ENCODE peak calls at places on chromosome 3, in eight cellular contexts. One of them, this sample, is unnamed.

GRCh38 chr3:107206945-107207344 is 170.3 kb upstream of the CCDC54 start:
- DNase-seq in breast epithelium: no peak
- DNase-seq in Peyer's patch: no peak
- DNase-seq in adrenal gland: no peak
- DNase-seq in ovary: no peak
- DNase-seq in tibial nerve: no peak
- DNase-seq in uterus: no peak
- DNase-seq in A549: no peak
- DNase-seq in this sample: no peak

GRCh38 chr3:115857518-115858136 is 234.3 kb downstream of the GAP43 start:
- DNase-seq in breast epithelium: no peak
- DNase-seq in Peyer's patch: no peak
- DNase-seq in adrenal gland: no peak
- DNase-seq in ovary: no peak
- DNase-seq in tibial nerve: no peak
- DNase-seq in uterus: no peak
- DNase-seq in A549: no peak
- DNase-seq in this sample: no peak

GRCh38 chr3:98912448-98912847 is 11.0 kb upstream of the DCBLD2 start:
- DNase-seq in breast epithelium: no peak
- DNase-seq in Peyer's patch: no peak
- DNase-seq in adrenal gland: no peak
- DNase-seq in ovary: no peak
- DNase-seq in tibial nerve: no peak
- DNase-seq in uterus: no peak
- DNase-seq in A549: no peak
- DNase-seq in this sample: no peak

GRCh38 chr3:115436767-115437301 is 186.5 kb upstream of the GAP43 start:
- DNase-seq in breast epithelium: no peak
- DNase-seq in Peyer's patch: no peak
- DNase-seq in adrenal gland: peak; percentile 62
- DNase-seq in ovary: no peak
- DNase-seq in tibial nerve: no peak
- DNase-seq in uterus: no peak
- DNase-seq in A549: peak; percentile 85
- DNase-seq in this sample: no peak

GRCh38 chr3:87225659-87226058 is 1.4 kb upstream of the CHMP2B start:
- DNase-seq in breast epithelium: no peak
- DNase-seq in Peyer's patch: no peak
- DNase-seq in adrenal gland: peak; percentile 32
- DNase-seq in ovary: no peak
- DNase-seq in tibial nerve: peak; percentile 9
- DNase-seq in uterus: peak; percentile 25
- DNase-seq in A549: no peak
- DNase-seq in this sample: no peak

GRCh38 chr3:30873667-30874066 is 20.8 kb downstream of the GADL1 start:
- DNase-seq in breast epithelium: no peak
- DNase-seq in Peyer's patch: no peak
- DNase-seq in adrenal gland: no peak
- DNase-seq in ovary: no peak
- DNase-seq in tibial nerve: no peak
- DNase-seq in uterus: no peak
- DNase-seq in A549: no peak
- DNase-seq in this sample: no peak

GRCh38 chr3:53044371-53045106 is 1.3 kb downstream of the SFMBT1 start:
- DNase-seq in breast epithelium: no peak
- DNase-seq in Peyer's patch: no peak
- DNase-seq in adrenal gland: peak; percentile 56
- DNase-seq in ovary: peak; percentile 60
- DNase-seq in tibial nerve: peak; percentile 7
- DNase-seq in uterus: no peak
- DNase-seq in A549: peak; percentile 43
- DNase-seq in this sample: no peak

GRCh38 chr3:194101592-194102432 is 34.1 kb upstream of the HES1 start:
- DNase-seq in breast epithelium: no peak
- DNase-seq in Peyer's patch: peak; percentile 63
- DNase-seq in adrenal gland: no peak
- DNase-seq in ovary: no peak
- DNase-seq in tibial nerve: no peak
- DNase-seq in uterus: no peak
- DNase-seq in A549: peak; percentile 29
- DNase-seq in this sample: no peak

GRCh38 chr3:120171134-120171863 is 77.1 kb upstream of the GSK3B start:
- DNase-seq in breast epithelium: no peak
- DNase-seq in Peyer's patch: no peak
- DNase-seq in adrenal gland: no peak
- DNase-seq in ovary: no peak
- DNase-seq in tibial nerve: no peak
- DNase-seq in uterus: no peak
- DNase-seq in A549: no peak
- DNase-seq in this sample: no peak

GRCh38 chr3:110881069-110881468 is 190.5 kb upstream of the NECTIN3 start:
- DNase-seq in breast epithelium: peak; percentile 81
- DNase-seq in Peyer's patch: peak; percentile 59
- DNase-seq in adrenal gland: peak; percentile 69
- DNase-seq in ovary: peak; percentile 39
- DNase-seq in tibial nerve: no peak
- DNase-seq in uterus: no peak
- DNase-seq in A549: peak; percentile 33
- DNase-seq in this sample: peak; percentile 81

GRCh38 chr3:133490468-133491351 is 82.8 kb upstream of the CDV3 start:
- DNase-seq in breast epithelium: no peak
- DNase-seq in Peyer's patch: peak; percentile 93
- DNase-seq in adrenal gland: no peak
- DNase-seq in ovary: no peak
- DNase-seq in tibial nerve: no peak
- DNase-seq in uterus: no peak
- DNase-seq in A549: no peak
- DNase-seq in this sample: no peak

GRCh38 chr3:52187576-52187975 is 10.4 kb upstream of the ALAS1 start:
- DNase-seq in breast epithelium: no peak
- DNase-seq in Peyer's patch: no peak
- DNase-seq in adrenal gland: no peak
- DNase-seq in ovary: no peak
- DNase-seq in tibial nerve: no peak
- DNase-seq in uterus: no peak
- DNase-seq in A549: no peak
- DNase-seq in this sample: no peak

GRCh38 chr3:16381426-16381825 is 116.4 kb downstream of the OXNAD1 start:
- DNase-seq in breast epithelium: no peak
- DNase-seq in Peyer's patch: no peak
- DNase-seq in adrenal gland: no peak
- DNase-seq in ovary: no peak
- DNase-seq in tibial nerve: no peak
- DNase-seq in uterus: no peak
- DNase-seq in A549: no peak
- DNase-seq in this sample: no peak

GRCh38 chr3:191158800-191159199 is 40.2 kb upstream of the OSTN start:
- DNase-seq in breast epithelium: no peak
- DNase-seq in Peyer's patch: no peak
- DNase-seq in adrenal gland: no peak
- DNase-seq in ovary: no peak
- DNase-seq in tibial nerve: no peak
- DNase-seq in uterus: no peak
- DNase-seq in A549: no peak
- DNase-seq in this sample: no peak

GRCh38 chr3:42728056-42728455 is 25.5 kb upstream of the HHATL start:
- DNase-seq in breast epithelium: peak; percentile 2
- DNase-seq in Peyer's patch: peak; percentile 40
- DNase-seq in adrenal gland: no peak
- DNase-seq in ovary: no peak
- DNase-seq in tibial nerve: no peak
- DNase-seq in uterus: peak; percentile 42
- DNase-seq in A549: no peak
- DNase-seq in this sample: peak; percentile 14

GRCh38 chr3:37980477-37981347 is 9.9 kb upstream of the VILL start:
- DNase-seq in breast epithelium: no peak
- DNase-seq in Peyer's patch: no peak
- DNase-seq in adrenal gland: no peak
- DNase-seq in ovary: no peak
- DNase-seq in tibial nerve: no peak
- DNase-seq in uterus: no peak
- DNase-seq in A549: no peak
- DNase-seq in this sample: peak; percentile 67

DNA sequence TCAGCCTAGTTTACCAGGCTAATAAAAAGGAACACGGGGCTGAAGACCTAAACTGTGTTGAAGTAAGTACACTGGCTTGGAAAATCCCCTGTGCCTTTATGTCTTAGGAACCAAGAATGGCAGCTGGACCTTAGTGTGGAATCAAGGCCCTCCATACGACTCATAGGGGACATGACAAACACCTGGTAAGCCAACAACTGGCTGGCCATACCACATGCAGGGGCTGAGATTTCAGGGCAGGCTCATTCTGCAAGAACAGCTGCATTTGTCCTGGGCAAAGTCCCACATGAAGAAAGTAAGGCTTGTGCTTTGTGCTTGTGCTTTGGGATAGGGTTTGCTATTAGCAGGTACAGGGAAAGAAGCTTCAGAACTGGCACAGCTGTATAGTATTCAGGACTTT is 18.0 kb downstream of the ETV5 start:
- DNase-seq in breast epithelium: no peak
- DNase-seq in Peyer's patch: no peak
- DNase-seq in adrenal gland: no peak
- DNase-seq in ovary: no peak
- DNase-seq in tibial nerve: no peak
- DNase-seq in uterus: no peak
- DNase-seq in A549: no peak
- DNase-seq in this sample: no peak
- H3K4me3 ChIP-seq in breast epithelium: no peak overlapping the region
- H3K4me3 ChIP-seq in Peyer's patch: no peak overlapping the region
- H3K4me3 ChIP-seq in adrenal gland: no peak overlapping the region
- H3K4me3 ChIP-seq in ovary: no peak overlapping the region
- H3K4me3 ChIP-seq in tibial nerve: no peak overlapping the region
- H3K4me3 ChIP-seq in uterus: no peak overlapping the region
- H3K4me3 ChIP-seq in A549: no peak overlapping the region
- H3K4me3 ChIP-seq in this sample: no peak overlapping the region

DNA sequence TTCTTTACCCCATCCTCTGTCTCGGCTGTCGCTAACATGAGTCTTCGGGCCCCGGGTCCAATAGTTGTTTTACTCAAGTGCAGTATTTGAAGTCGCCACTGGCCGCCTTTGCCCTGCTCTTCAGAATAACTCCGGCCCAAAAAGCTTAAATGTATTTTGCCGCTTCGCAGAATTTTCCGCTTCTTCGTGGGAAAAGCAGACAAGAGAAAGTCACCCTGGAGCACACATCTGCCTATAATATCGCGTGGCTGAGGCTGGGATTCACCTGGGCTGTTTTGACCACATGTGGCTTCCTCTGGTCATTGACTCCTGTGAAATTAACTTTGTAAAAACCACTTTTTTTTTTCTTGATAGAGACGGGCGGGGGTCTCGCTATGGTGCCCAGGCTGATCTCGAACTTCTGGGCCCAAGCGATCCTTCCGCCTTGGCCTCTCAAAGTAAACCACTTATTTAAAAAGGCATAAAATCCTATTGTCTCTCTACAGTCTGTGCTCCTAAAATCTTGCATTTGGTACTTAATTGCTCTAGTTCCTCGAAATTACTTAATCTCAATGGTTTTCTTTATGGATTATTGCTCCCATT is 707 bp downstream of the CNOT10 start:
- DNase-seq in breast epithelium: no peak
- DNase-seq in Peyer's patch: no peak
- DNase-seq in adrenal gland: no peak
- DNase-seq in ovary: no peak
- DNase-seq in tibial nerve: no peak
- DNase-seq in uterus: no peak
- DNase-seq in A549: peak; percentile 30
- DNase-seq in this sample: peak; percentile 15
- TF ChIP-seq CTCF in breast epithelium: no peak
- TF ChIP-seq CTCF in Peyer's patch: no peak
- TF ChIP-seq CTCF in adrenal gland: no peak
- TF ChIP-seq CTCF in ovary: no peak
- TF ChIP-seq CTCF in tibial nerve: no peak
- TF ChIP-seq CTCF in uterus: no peak
- TF ChIP-seq CTCF in A549: no peak
- TF ChIP-seq CTCF in this sample: no peak

DNA sequence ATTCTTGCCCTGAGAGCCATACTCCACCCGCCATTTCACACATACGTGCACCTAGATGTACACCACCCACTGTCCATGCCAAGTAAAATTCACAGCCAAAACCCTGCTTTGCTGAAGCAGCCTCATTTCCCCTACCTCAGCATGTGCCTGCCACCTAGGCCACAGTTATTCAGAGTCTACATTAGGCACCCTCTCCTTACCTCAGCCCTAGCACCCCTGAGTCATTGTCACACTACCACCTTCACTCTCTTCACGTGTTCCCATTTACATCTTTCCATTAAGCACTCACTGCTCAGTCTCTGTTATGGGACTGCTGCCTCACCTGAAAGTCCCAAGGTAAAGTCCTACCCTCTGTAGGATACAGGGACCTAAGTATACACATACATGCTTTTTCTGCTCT is 70.0 kb downstream of the SETD5 start:
- DNase-seq in breast epithelium: no peak
- DNase-seq in Peyer's patch: no peak
- DNase-seq in adrenal gland: no peak
- DNase-seq in ovary: no peak
- DNase-seq in tibial nerve: no peak
- DNase-seq in uterus: no peak
- DNase-seq in A549: no peak
- DNase-seq in this sample: no peak
- TF ChIP-seq POLR2A in breast epithelium: no peak
- TF ChIP-seq POLR2A in Peyer's patch: no peak
- TF ChIP-seq POLR2A in adrenal gland: no peak
- TF ChIP-seq POLR2A in ovary: no peak
- TF ChIP-seq POLR2A in tibial nerve: no peak
- TF ChIP-seq POLR2A in uterus: no peak
- TF ChIP-seq POLR2A in A549: no peak
- TF ChIP-seq POLR2A in this sample: no peak

GRCh38 chr3:112847692-112848091 is 1.0 kb upstream of the CD200R1L start:
- DNase-seq in breast epithelium: no peak
- DNase-seq in Peyer's patch: peak; percentile 75
- DNase-seq in adrenal gland: no peak
- DNase-seq in ovary: no peak
- DNase-seq in tibial nerve: no peak
- DNase-seq in uterus: no peak
- DNase-seq in A549: no peak
- DNase-seq in this sample: no peak

GRCh38 chr3:112845772-112846171 is 892 bp downstream of the CD200R1L start:
- DNase-seq in breast epithelium: no peak
- DNase-seq in Peyer's patch: no peak
- DNase-seq in adrenal gland: no peak
- DNase-seq in ovary: no peak
- DNase-seq in tibial nerve: no peak
- DNase-seq in uterus: no peak
- DNase-seq in A549: no peak
- DNase-seq in this sample: no peak

GRCh38 chr3:112846764-112847163 is at the start of gene CD200R1L:
- DNase-seq in breast epithelium: no peak
- DNase-seq in Peyer's patch: no peak
- DNase-seq in adrenal gland: no peak
- DNase-seq in ovary: no peak
- DNase-seq in tibial nerve: no peak
- DNase-seq in uterus: no peak
- DNase-seq in A549: no peak
- DNase-seq in this sample: no peak

DNA sequence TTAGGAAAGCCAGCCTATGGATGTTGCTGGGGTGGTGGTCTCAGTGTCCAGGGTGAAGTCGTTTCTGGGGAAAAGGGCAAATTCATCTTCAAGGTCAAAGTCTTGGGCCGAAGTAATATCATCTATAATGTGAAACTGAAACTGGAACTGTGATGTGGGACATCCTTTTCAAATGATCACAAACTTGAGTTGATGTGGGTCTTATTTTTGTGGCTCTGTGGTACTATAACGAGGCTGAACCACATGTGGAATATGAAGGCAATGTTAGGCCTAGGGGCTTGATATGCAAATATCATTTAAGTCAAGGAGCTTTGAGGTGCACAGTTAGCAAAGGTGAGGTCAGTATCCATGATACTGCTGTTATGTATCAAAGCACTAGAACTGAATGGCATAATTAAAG is 1.5 kb upstream of the CD200R1L start:
- DNase-seq in breast epithelium: no peak
- DNase-seq in Peyer's patch: no peak
- DNase-seq in adrenal gland: no peak
- DNase-seq in ovary: no peak
- DNase-seq in tibial nerve: no peak
- DNase-seq in uterus: no peak
- DNase-seq in A549: no peak
- DNase-seq in this sample: no peak
- H3K4me3 ChIP-seq in breast epithelium: no peak overlapping the region
- H3K4me3 ChIP-seq in Peyer's patch: no peak overlapping the region
- H3K4me3 ChIP-seq in adrenal gland: no peak overlapping the region
- H3K4me3 ChIP-seq in ovary: no peak overlapping the region
- H3K4me3 ChIP-seq in tibial nerve: no peak overlapping the region
- H3K4me3 ChIP-seq in uterus: no peak overlapping the region
- H3K4me3 ChIP-seq in A549: no peak overlapping the region
- H3K4me3 ChIP-seq in this sample: no peak overlapping the region